ENCODE peak calls at places on chromosome 9, in ten cellular contexts. K, U, C, T, S, A, W, F, X and Y are unnamed samples.

GRCh38 chr9:111588846-111589245 is 10.6 kb downstream of the PTGR1 start:
- DNase-seq in K (no peak), U (no peak), C (no peak), T (peak), S (no peak), A (no peak), W (peak), F (no peak), X (no peak), Y (no peak)

GRCh38 chr9:105881654-105882349 is 187.5 kb downstream of the TMEM38B start:
- DNase-seq in K (no peak), U (peak), C (peak), T (peak), S (peak), A (peak), W (peak), F (peak), X (peak), Y (peak)

GRCh38 chr9:114721491-114722362 is 39.7 kb upstream of the TEX48 start:
- DNase-seq in K (no peak), U (peak), C (peak), T (peak), S (no peak), A (no peak), W (peak), F (no peak), X (no peak), Y (peak)

GRCh38 chr9:128713941-128714573 is 9.9 kb downstream of the ZDHHC12 start:
- DNase-seq in K (no peak), U (no peak), C (no peak), T (no peak), S (peak), A (no peak), W (no peak), F (no peak), X (no peak), Y (no peak)

GRCh38 chr9:37538099-37538498 is 38.1 kb downstream of the FBXO10 start:
- DNase-seq in K (no peak), U (no peak), C (no peak), T (no peak), S (no peak), A (no peak), W (no peak), F (no peak), X (no peak), Y (no peak)

GRCh38 chr9:137315581-137316011 is 13.5 kb upstream of the NRARP start:
- DNase-seq in K (no peak), U (no peak), C (no peak), T (no peak), S (peak), A (no peak), W (no peak), F (no peak), X (no peak), Y (peak)

GRCh38 chr9:105921057-105921721 is 226.8 kb downstream of the TMEM38B start:
- DNase-seq in K (no peak), U (no peak), C (no peak), T (peak), S (no peak), A (no peak), W (peak), F (no peak), X (no peak), Y (no peak)

GRCh38 chr9:136857166-136857565 is 5.0 kb downstream of the MAMDC4 start:
- DNase-seq in K (no peak), U (no peak), C (no peak), T (no peak), S (no peak), A (peak), W (no peak), F (no peak), X (no peak), Y (no peak)

GRCh38 chr9:83656032-83656680 is 33.2 kb downstream of the IDNK start:
- DNase-seq in K (no peak), U (no peak), C (no peak), T (no peak), S (no peak), A (no peak), W (no peak), F (no peak), X (no peak), Y (no peak)

GRCh38 chr9:117073539-117074336 is 341.1 kb downstream of the ASTN2 start:
- DNase-seq in K (no peak), U (peak), C (peak), T (peak), S (no peak), A (no peak), W (peak), F (no peak), X (peak), Y (peak)

GRCh38 chr9:14692918-14693861 is at the start of gene ZDHHC21:
- DNase-seq in K (peak), U (peak), C (peak), T (peak), S (peak), A (peak), W (peak), F (peak), X (no peak), Y (peak)

GRCh38 chr9:137173795-137174664 is 2.2 kb upstream of the TMEM210 start:
- DNase-seq in K (no peak), U (no peak), C (no peak), T (no peak), S (no peak), A (no peak), W (no peak), F (no peak), X (no peak), Y (no peak)

GRCh38 chr9:123322771-123323481 is 33.1 kb upstream of the CRB2 start:
- DNase-seq in K (no peak), U (no peak), C (no peak), T (no peak), S (no peak), A (peak), W (no peak), F (peak), X (no peak), Y (no peak)

GRCh38 chr9:134515026-134515821 is 126.4 kb upstream of the COL5A1 start:
- DNase-seq in K (no peak), U (peak), C (no peak), T (peak), S (peak), A (no peak), W (peak), F (no peak), X (no peak), Y (no peak)

GRCh38 chr9:126459546-126459945 is 132.9 kb downstream of the MVB12B start:
- DNase-seq in K (no peak), U (no peak), C (no peak), T (no peak), S (peak), A (no peak), W (no peak), F (no peak), X (no peak), Y (no peak)

GRCh38 chr9:109143881-109144562 is 23.0 kb downstream of the FRRS1L start:
- DNase-seq in K (no peak), U (no peak), C (peak), T (peak), S (no peak), A (no peak), W (peak), F (no peak), X (no peak), Y (no peak)

GRCh38 chr9:125260564-125260963 is 1.1 kb upstream of the GAPVD1 start:
- DNase-seq in K (no peak), U (peak), C (no peak), T (peak), S (no peak), A (no peak), W (no peak), F (no peak), X (no peak), Y (no peak)

GRCh38 chr9:8816361-8816760 is 1016.8 kb upstream of the DMAC1 start:
- DNase-seq in K (peak), U (peak), C (no peak), T (no peak), S (no peak), A (no peak), W (peak), F (no peak), X (peak), Y (no peak)

GRCh38 chr9:126558051-126558665 is 55.6 kb upstream of the LMX1B start:
- DNase-seq in K (no peak), U (peak), C (peak), T (peak), S (peak), A (peak), W (peak), F (peak), X (peak), Y (peak)

GRCh38 chr9:86764230-86765039 is 182.9 kb downstream of the GAS1 start:
- DNase-seq in K (no peak), U (no peak), C (no peak), T (no peak), S (no peak), A (no peak), W (no peak), F (no peak), X (no peak), Y (no peak)

GRCh38 chr9:131992906-131993657 is 86.6 kb downstream of the MED27 start:
- DNase-seq in K (no peak), U (peak), C (no peak), T (peak), S (no peak), A (no peak), W (no peak), F (no peak), X (no peak), Y (no peak)

GRCh38 chr9:130117816-130118632 is 54.2 kb upstream of the NCS1 start:
- DNase-seq in K (no peak), U (no peak), C (peak), T (peak), S (no peak), A (no peak), W (peak), F (no peak), X (no peak), Y (no peak)

GRCh38 chr9:38251461-38251860 is 141.0 kb upstream of the ALDH1B1 start:
- DNase-seq in K (no peak), U (no peak), C (no peak), T (no peak), S (no peak), A (no peak), W (no peak), F (no peak), X (no peak), Y (no peak)

GRCh38 chr9:92749934-92750315 is 14.7 kb downstream of the BICD2 start:
- DNase-seq in K (no peak), U (no peak), C (no peak), T (peak), S (no peak), A (no peak), W (peak), F (no peak), X (no peak), Y (no peak)

GRCh38 chr9:2620876-2621677 is 510 bp upstream of the VLDLR start:
- DNase-seq in K (peak), U (peak), C (peak), T (peak), S (peak), A (peak), W (peak), F (peak), X (no peak), Y (peak)

GRCh38 chr9:90002299-90003045 is 397.7 kb downstream of the GADD45G start:
- DNase-seq in K (no peak), U (no peak), C (no peak), T (no peak), S (no peak), A (no peak), W (no peak), F (no peak), X (no peak), Y (no peak)

GRCh38 chr9:37667706-37668672 is 17.2 kb downstream of the FRMPD1 start:
- DNase-seq in K (no peak), U (peak), C (no peak), T (no peak), S (no peak), A (no peak), W (peak), F (no peak), X (no peak), Y (peak)

GRCh38 chr9:129932303-129933151 is 97.3 kb downstream of the USP20 start:
- DNase-seq in K (no peak), U (peak), C (no peak), T (peak), S (no peak), A (no peak), W (peak), F (no peak), X (no peak), Y (no peak)

GRCh38 chr9:21684831-21685362 is 117.5 kb upstream of the MTAP start:
- DNase-seq in K (no peak), U (no peak), C (peak), T (peak), S (no peak), A (no peak), W (peak), F (no peak), X (no peak), Y (no peak)

GRCh38 chr9:94097788-94098413 is 13.6 kb downstream of the PTPDC1 start:
- DNase-seq in K (no peak), U (no peak), C (peak), T (peak), S (no peak), A (no peak), W (peak), F (no peak), X (no peak), Y (no peak)

GRCh38 chr9:116717150-116717549 is 30.0 kb downstream of the TRIM32 start:
- DNase-seq in K (no peak), U (peak), C (no peak), T (peak), S (no peak), A (no peak), W (peak), F (no peak), X (no peak), Y (no peak)